ENCODE peak calls at places on chromosome 3, in six cellular contexts. P, T, B, D, L and C are unnamed samples.

GRCh38 chr3:98902341-98902740 is 846 bp upstream of the DCBLD2 start:
- DNase-seq in P (no peak), T (no peak), B (no peak), D (no peak), L (no peak), C (no peak)

GRCh38 chr3:187242435-187242834 is 45.1 kb downstream of the RTP1 start:
- DNase-seq in P (no peak), T (no peak), B (no peak), D (no peak), L (no peak), C (no peak)

GRCh38 chr3:63970596-63971468 is 52.5 kb downstream of the PSMD6 start:
- DNase-seq in P (no peak), T (peak), B (no peak), D (no peak), L (no peak), C (no peak)

GRCh38 chr3:29144807-29145206 is 136.1 kb upstream of the RBMS3 start:
- DNase-seq in P (no peak), T (no peak), B (no peak), D (no peak), L (no peak), C (no peak)

GRCh38 chr3:113117511-113118302 is 93.7 kb upstream of the BOC start:
- DNase-seq in P (no peak), T (no peak), B (no peak), D (no peak), L (no peak), C (no peak)

GRCh38 chr3:129323651-129324294 is 45.1 kb downstream of the HMCES start:
- DNase-seq in P (no peak), T (no peak), B (peak), D (peak), L (no peak), C (peak)

GRCh38 chr3:141240290-141241247 is 8.9 kb downstream of the PXYLP1 start:
- DNase-seq in P (no peak), T (no peak), B (no peak), D (no peak), L (no peak), C (no peak)

GRCh38 chr3:129004639-129005295 is 3.7 kb downstream of the EFCC1 start:
- DNase-seq in P (no peak), T (no peak), B (no peak), D (no peak), L (no peak), C (no peak)

GRCh38 chr3:115550285-115550741 is 73.0 kb upstream of the GAP43 start:
- DNase-seq in P (no peak), T (peak), B (no peak), D (no peak), L (no peak), C (no peak)

GRCh38 chr3:128945041-128945877 is 48.6 kb downstream of the CFAP92 start:
- DNase-seq in P (no peak), T (no peak), B (no peak), D (no peak), L (no peak), C (no peak)

GRCh38 chr3:25021816-25022215 is 406.2 kb upstream of the RARB start:
- DNase-seq in P (no peak), T (peak), B (no peak), D (no peak), L (no peak), C (no peak)

GRCh38 chr3:125157183-125157582 is 55.4 kb downstream of the SLC12A8 start:
- DNase-seq in P (no peak), T (no peak), B (no peak), D (no peak), L (no peak), C (no peak)

GRCh38 chr3:48433472-48434118 is 3.7 kb upstream of the PLXNB1 start:
- DNase-seq in P (no peak), T (peak), B (no peak), D (no peak), L (no peak), C (no peak)

GRCh38 chr3:71194785-71195184 is 388.7 kb downstream of the FOXP1 start:
- DNase-seq in P (peak), T (no peak), B (peak), D (no peak), L (no peak), C (no peak)

GRCh38 chr3:115085197-115085865 is 61.8 kb downstream of the ZBTB20 start:
- DNase-seq in P (no peak), T (no peak), B (no peak), D (no peak), L (no peak), C (no peak)

GRCh38 chr3:48518755-48519154 is 14.8 kb upstream of the SHISA5 start:
- DNase-seq in P (no peak), T (no peak), B (no peak), D (no peak), L (no peak), C (no peak)

GRCh38 chr3:48013288-48013980 is 2.8 kb downstream of the MAP4 start:
- DNase-seq in P (no peak), T (peak), B (peak), D (no peak), L (no peak), C (no peak)

DNA sequence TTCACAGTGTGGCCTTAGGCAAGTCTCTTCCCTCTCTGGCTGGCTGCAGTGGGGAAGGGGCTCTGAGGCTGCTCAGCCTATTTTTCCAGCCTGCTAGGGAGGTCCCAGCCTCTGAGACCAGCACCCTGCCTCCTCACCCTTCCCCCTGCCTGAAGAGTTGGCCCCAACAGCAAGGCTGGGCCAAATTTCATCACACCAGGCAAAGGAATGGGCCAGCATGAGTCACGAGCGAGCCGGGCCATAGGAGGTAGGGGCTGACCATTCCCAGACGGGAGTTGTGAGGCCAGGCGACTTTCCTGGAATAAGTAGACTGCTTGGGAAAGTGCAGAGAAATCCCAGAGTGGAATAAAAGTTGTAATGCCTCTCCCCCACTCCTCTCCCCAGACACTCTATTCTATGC is 5.7 kb upstream of the FBLN2 start:
- DNase-seq in P (no peak), T (no peak), B (no peak), D (no peak), L (no peak), C (no peak)
- TF ChIP-seq TAF1 in P (no peak), T (no peak), B (no peak), D (no peak), L (no peak), C (no peak)

GRCh38 chr3:37987751-37988179 is 2.8 kb upstream of the VILL start:
- DNase-seq in P (no peak), T (no peak), B (no peak), D (no peak), L (no peak), C (no peak)

GRCh38 chr3:37987315-37987697 is 3.3 kb upstream of the VILL start:
- DNase-seq in P (no peak), T (no peak), B (peak), D (no peak), L (no peak), C (no peak)

GRCh38 chr3:37984596-37984995 is 6.0 kb upstream of the VILL start:
- DNase-seq in P (no peak), T (no peak), B (no peak), D (no peak), L (no peak), C (no peak)

GRCh38 chr3:37985637-37986320 is 4.8 kb upstream of the VILL start:
- DNase-seq in P (no peak), T (no peak), B (no peak), D (no peak), L (no peak), C (no peak)

GRCh38 chr3:37986479-37987314 is 3.9 kb upstream of the VILL start:
- DNase-seq in P (no peak), T (peak), B (peak), D (no peak), L (no peak), C (no peak)
- TF ChIP-seq POLR2A in P (no peak), T (no peak), B (no peak), D (no peak), L (no peak), C (no peak)

GRCh38 chr3:53709256-53709655 is 137.0 kb downstream of the CHDH start:
- DNase-seq in P (no peak), T (no peak), B (no peak), D (no peak), L (no peak), C (no peak)

GRCh38 chr3:53708001-53708621 is 138.1 kb downstream of the CHDH start:
- DNase-seq in P (no peak), T (no peak), B (no peak), D (no peak), L (no peak), C (no peak)

GRCh38 chr3:53711387-53711786 is 134.8 kb downstream of the CHDH start:
- DNase-seq in P (no peak), T (no peak), B (no peak), D (no peak), L (no peak), C (no peak)

GRCh38 chr3:53712817-53713388 is 133.3 kb downstream of the CHDH start:
- DNase-seq in P (no peak), T (no peak), B (no peak), D (no peak), L (no peak), C (no peak)

GRCh38 chr3:53709856-53710674 is 136.2 kb downstream of the CHDH start:
- DNase-seq in P (peak), T (peak), B (peak), D (peak), L (no peak), C (peak)
- TF ChIP-seq TAF1 in P (no peak), T (no peak), B (no peak), D (no peak), L (no peak), C (no peak)

DNA sequence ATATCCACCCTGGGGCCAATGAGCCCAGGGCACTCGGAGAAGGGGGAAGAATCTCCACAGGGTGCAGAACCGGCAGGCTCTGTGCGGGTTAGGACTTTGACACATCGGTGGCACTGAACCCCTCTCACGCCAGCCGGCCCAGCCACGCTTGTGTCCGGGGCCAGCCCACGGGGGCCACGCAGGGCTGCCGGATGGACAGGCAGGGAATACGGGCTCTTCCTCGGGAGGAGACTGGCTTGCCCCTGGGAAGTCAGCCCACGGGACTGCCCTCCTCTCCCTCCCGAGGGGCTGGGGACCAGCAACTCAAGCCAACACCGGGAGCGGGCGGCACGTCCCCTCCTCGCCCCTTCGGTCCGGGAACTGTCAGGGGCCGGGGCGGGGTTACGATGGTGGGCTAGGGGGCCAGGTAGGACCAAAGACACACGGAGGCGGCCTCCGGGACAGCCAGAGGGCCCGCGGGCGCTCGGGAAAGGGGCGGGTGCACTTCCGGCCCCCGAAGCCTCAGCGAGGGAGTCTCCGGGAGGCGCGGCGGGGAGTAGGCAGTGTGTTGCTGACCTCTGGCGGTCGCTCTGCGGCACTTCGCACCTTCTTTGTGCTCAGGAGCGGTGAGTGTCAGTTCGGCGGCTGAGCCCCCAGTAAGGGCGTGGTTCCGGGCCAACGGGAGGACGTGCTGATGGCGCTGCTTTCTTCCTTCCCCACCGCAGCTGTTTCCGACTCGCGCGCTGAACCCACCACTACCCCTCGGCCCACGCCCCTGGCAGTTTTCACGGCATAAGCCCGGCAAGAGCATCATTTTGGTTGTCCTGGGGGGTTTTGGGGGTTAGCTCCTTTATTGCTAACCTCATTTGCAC is 5.1 kb upstream of the CYP8B1 start:
- DNase-seq in P (peak), T (peak), B (peak), D (peak), L (peak), C (peak)
- TF ChIP-seq POLR2A in P (no peak), T (no peak), B (peak), D (no peak), L (peak), C (no peak)

DNA sequence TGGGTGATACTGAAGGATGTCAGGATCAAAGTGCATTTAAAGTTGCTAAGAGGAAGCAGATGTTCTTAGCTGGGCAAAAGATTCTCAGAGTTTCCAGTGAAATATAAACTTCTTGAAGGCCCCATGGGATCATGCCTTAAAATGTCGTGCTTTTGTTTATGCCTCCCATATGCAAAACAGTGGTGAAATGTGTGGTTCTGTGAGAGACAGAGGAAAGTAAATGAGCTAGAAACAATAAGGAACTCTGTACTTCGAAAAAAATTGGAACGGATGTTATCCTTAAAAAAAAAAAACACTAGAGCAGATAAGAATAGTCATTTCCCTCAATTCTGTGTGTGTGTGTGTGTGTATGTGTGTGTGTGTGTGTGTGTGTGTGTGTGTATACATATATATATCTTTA is 497.0 kb upstream of the TBL1XR1 start:
- DNase-seq in P (no peak), T (no peak), B (no peak), D (no peak), L (no peak), C (no peak)
- TF ChIP-seq TAF1 in P (no peak), T (no peak), B (no peak), D (no peak), L (no peak), C (no peak)

GRCh38 chr3:133540896-133541674 is 32.4 kb upstream of the CDV3 start:
- DNase-seq in P (no peak), T (peak), B (no peak), D (no peak), L (peak), C (peak)
- TF ChIP-seq POLR2A in P (no peak), T (no peak), B (no peak), D (no peak), L (no peak), C (no peak)

GRCh38 chr3:94076055-94076454 is 13.2 kb downstream of the NSUN3 start:
- DNase-seq in P (no peak), T (no peak), B (no peak), D (no peak), L (no peak), C (no peak)
- TF ChIP-seq TAF1 in P (no peak), T (no peak), B (no peak), D (no peak), L (no peak), C (no peak)

GRCh38 chr3:122055215-122055614 is at the start of gene CD86:
- DNase-seq in P (no peak), T (no peak), B (no peak), D (peak), L (peak), C (peak)
- TF ChIP-seq POLR2A in P (no peak), T (no peak), B (no peak), D (peak), L (peak), C (peak)

GRCh38 chr3:148075829-148076716 is 621.6 kb upstream of the AGTR1 start:
- DNase-seq in P (peak), T (peak), B (no peak), D (no peak), L (no peak), C (no peak)
- TF ChIP-seq TAF1 in P (no peak), T (no peak), B (no peak), D (no peak), L (no peak), C (no peak)

GRCh38 chr3:184755315-184755731 is 43.5 kb upstream of the MAGEF1 start:
- DNase-seq in P (no peak), T (no peak), B (no peak), D (no peak), L (no peak), C (no peak)

GRCh38 chr3:184758056-184758455 is 46.2 kb upstream of the MAGEF1 start:
- DNase-seq in P (no peak), T (no peak), B (no peak), D (no peak), L (no peak), C (no peak)

GRCh38 chr3:184757010-184757651 is 45.3 kb upstream of the MAGEF1 start:
- DNase-seq in P (no peak), T (no peak), B (no peak), D (no peak), L (no peak), C (no peak)

GRCh38 chr3:184759666-184760200 is 47.9 kb upstream of the MAGEF1 start:
- DNase-seq in P (no peak), T (no peak), B (no peak), D (no peak), L (no peak), C (no peak)

GRCh38 chr3:184756151-184756681 is 44.4 kb upstream of the MAGEF1 start:
- DNase-seq in P (peak), T (no peak), B (no peak), D (no peak), L (no peak), C (no peak)
- TF ChIP-seq POLR2A in P (no peak), T (no peak), B (no peak), D (no peak), L (no peak), C (no peak)